ENCODE peak calls at places on chromosomes 13 and 19, in six cellular contexts. X is AG04449; S is cardiac fibroblast; F is CD4-positive, CD25-positive, alpha-beta regulatory T cell; E is Panc1; C is A549. Z is an unnamed sample.

GRCh38 chr13:44622701-44623100 is 46.6 kb upstream of the TSC22D1 start:
- DNase-seq in S (no peak), C (no peak), X (no peak), F (no peak), E (no peak), Z (no peak)

GRCh38 chr13:101416181-101417042 is at the start of gene NALCN:
- DNase-seq in S (peak; percentile 36), C (peak; percentile 6), E (no peak), F (no peak), X (no peak), Z (no peak)

GRCh38 chr19:34662919-34663318 is 14.0 kb downstream of the SCGB2B2 start:
- DNase-seq in C (no peak), S (peak; percentile 22), E (no peak), X (no peak), F (peak; percentile 57), Z (no peak)

GRCh38 chr13:79448413-79448812 is 32.5 kb upstream of the NDFIP2 start:
- DNase-seq in F (no peak), S (peak; percentile 29), X (no peak), E (no peak), C (no peak), Z (no peak)

GRCh38 chr19:54952591-54953344 is 5.4 kb upstream of the NLRP7 start:
- DNase-seq in X (no peak), C (no peak), F (no peak), E (no peak), S (peak; percentile 37), Z (no peak)

GRCh38 chr13:98972627-98973026 is 5.2 kb downstream of the DOCK9 start:
- DNase-seq in F (no peak), E (no peak), C (no peak), S (peak; percentile 64), X (peak; percentile 72), Z (no peak)

GRCh38 chr13:87810920-87811344 is 139.8 kb downstream of the SLITRK5 start:
- DNase-seq in X (no peak), E (no peak), S (no peak), F (no peak), C (peak; percentile 21), Z (no peak)

GRCh38 chr19:33055718-33056117 is 9.0 kb downstream of the RHPN2 start:
- DNase-seq in F (no peak), S (peak; percentile 66), E (no peak), X (no peak), C (no peak), Z (no peak)

GRCh38 chr19:18020212-18021067 is 12.5 kb downstream of the ARRDC2 start:
- DNase-seq in F (no peak), S (peak; percentile 69), X (no peak), C (no peak), E (no peak), Z (peak; percentile 59)

GRCh38 chr13:44451109-44451508 is 77.5 kb downstream of the SERP2 start:
- DNase-seq in C (no peak), S (no peak), E (no peak), F (no peak), X (no peak), Z (no peak)

GRCh38 chr13:33112745-33113144 is 96.5 kb downstream of the KL start:
- DNase-seq in S (no peak), E (no peak), C (no peak), F (no peak), X (no peak), Z (no peak)

GRCh38 chr13:110134801-110135200 is 172.2 kb downstream of the COL4A1 start:
- DNase-seq in X (no peak), E (no peak), S (peak; percentile 33), F (no peak), C (no peak), Z (no peak)

GRCh38 chr19:11581740-11582139 is 4.3 kb upstream of the ACP5 start:
- DNase-seq in E (no peak), C (no peak), F (peak; percentile 49), X (no peak), S (peak; percentile 28), Z (no peak)

GRCh38 chr19:51784922-51785690 is 9.9 kb upstream of the FPR3 start:
- DNase-seq in F (no peak), X (no peak), E (no peak), S (peak; percentile 94), C (no peak), Z (no peak)

GRCh38 chr13:52085416-52085815 is 43.5 kb downstream of the NEK5 start:
- DNase-seq in C (no peak), E (no peak), S (peak; percentile 78), F (no peak), X (peak; percentile 61), Z (peak; percentile 66)

GRCh38 chr13:43085545-43085944 is 62.2 kb downstream of the DNAJC15 start:
- DNase-seq in X (no peak), E (peak; percentile 0), S (peak; percentile 76), F (peak; percentile 16), C (peak; percentile 8), Z (no peak)

GRCh38 chr13:35481777-35482176 is 5.3 kb upstream of the MAB21L1 start:
- DNase-seq in F (no peak), S (no peak), C (no peak), E (no peak), X (no peak), Z (no peak)

DNA sequence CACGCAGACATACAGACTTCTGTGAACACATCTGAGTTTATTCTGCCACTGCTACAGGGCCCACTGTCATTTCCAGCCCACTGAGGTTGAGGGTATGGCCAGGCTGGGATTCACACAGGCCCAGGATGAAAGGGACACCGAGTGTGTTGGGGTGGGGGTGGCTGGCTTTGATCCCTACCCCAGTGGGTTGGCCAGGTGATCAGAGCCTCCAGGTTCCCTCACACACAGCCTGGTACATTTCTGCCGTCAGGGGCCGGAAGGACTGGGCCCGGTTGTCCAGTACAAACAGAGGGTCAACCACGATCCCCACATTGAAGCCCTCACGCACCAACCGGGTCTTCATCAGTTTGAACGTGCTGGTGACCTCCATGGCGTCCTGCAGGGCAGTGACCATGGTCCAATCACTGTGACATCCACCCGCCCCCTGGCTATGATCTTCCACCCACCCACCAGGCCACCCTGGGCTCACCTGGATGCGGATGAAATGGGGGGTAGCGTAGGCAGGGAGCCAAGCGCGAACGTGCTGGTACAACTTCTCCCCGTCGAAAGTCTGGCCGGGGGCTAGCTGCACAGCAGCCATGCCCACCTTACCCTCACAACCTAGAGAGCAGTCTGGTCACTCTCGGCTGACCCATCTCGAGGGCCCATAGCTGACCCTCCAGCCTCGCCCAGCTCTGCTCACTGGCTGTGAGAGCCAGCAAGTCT is 13.3 kb downstream of the SLC27A5 start:
- DNase-seq in C (no peak), X (no peak), E (no peak), F (no peak), S (no peak), Z (no peak)
- H3K4me3 ChIP-seq in C (peak overlapping the region; percentile 61), X (peak overlapping the region; percentile 70), E (peak overlapping the region; percentile 83), F (peak overlapping the region; percentile 70), S (peak overlapping the region; percentile 43), Z (peak overlapping the region; percentile 58)

DNA sequence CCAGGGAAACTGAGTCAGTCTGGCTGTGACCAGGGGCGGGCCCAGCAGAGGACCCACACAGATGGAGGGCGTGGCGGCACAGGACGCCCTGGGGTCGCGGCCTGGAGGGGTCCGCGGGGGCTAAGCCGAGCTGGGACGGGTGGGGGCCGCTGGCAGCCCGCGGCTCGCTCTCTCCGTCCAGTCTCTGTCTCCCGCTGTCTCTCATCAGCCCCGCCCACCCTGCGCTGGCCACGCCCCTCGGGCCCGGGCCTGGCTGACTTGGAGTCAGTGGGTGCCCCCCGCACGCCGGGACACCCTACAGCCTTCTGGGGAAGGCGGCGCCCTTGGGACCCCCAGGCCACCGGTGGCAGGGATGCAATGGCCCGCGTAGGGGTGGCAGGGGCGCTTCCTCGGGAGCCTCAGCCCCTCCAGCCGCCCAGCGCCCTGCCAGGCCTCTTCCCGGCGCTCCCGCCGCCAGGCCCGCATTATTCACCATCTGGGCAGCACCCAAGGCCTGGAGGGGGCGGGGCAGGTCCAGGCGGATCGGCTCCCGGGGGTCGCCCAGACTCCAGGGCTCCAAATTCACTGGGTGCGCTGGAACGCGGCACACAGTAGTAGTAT is at the start of gene TBXA2R:
- DNase-seq in C (peak; percentile 70), S (peak; percentile 64), E (no peak), F (no peak), X (no peak), Z (peak; percentile 13)
- H3K4me3 ChIP-seq in C (peak within 1 kb of the TSS; percentile 40), S (peak within 1 kb of the TSS; percentile 45), E (peak within 1 kb of the TSS; percentile 62), F (no peak within 1 kb of the TSS), X (peak within 1 kb of the TSS; percentile 72), Z (peak within 1 kb of the TSS; percentile 61)

GRCh38 chr19:954272-954671 is 28.4 kb downstream of the ARID3A start:
- DNase-seq in C (no peak), S (no peak), E (no peak), F (no peak), X (no peak), Z (no peak)

GRCh38 chr19:954672-955494 is 29.0 kb downstream of the ARID3A start:
- DNase-seq in E (no peak), C (no peak), X (no peak), F (no peak), S (no peak), Z (no peak)

GRCh38 chr19:953501-954271 is 27.9 kb downstream of the ARID3A start:
- DNase-seq in F (no peak), X (no peak), S (no peak), C (no peak), E (no peak), Z (no peak)

GRCh38 chr19:952049-952679 is 26.3 kb downstream of the ARID3A start:
- DNase-seq in F (no peak), S (no peak), X (no peak), E (no peak), C (no peak), Z (no peak)

DNA sequence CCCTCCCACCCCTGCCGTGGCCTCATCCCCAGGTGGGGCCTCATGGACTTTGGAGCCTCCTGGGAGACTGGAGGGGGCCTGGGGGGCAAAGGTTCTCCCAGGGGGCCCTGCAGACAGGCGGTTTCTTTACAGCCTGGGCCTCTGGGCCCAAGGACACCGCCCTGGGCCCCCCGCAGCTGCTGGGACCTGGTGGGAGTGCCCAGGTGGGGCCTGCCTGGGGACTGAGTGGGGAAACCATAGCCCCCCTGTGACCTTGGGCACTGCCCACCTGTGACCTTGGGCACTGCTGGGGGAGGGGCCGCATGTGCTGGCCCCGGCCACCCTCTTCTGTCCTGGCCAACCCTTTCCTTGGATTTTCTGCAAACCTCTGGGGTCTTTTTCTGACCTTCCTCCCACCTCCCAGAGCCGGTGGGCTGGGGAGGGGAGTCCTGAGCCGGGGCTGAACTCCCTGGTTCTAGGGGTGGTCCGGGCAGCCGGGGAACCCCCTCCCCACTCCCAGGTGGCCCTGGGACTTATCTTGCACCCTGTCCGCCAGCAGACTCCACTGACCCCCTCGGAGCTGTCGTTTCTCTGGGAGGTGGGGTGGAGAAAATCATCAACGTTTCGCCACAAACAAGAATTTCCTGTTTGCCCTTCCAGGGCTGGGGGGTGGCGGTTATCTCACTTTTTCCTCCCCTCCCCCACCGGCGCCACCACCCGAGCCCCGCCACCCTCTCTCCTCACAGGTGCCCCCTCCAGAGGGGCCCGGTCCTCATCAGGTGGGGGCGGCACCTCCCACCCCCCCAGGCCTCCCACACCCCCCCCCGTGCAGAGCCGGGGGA is 27.1 kb downstream of the ARID3A start:
- DNase-seq in S (no peak), X (no peak), C (no peak), F (no peak), E (no peak), Z (no peak)
- H3K4me3 ChIP-seq in S (no peak overlapping the region), X (no peak overlapping the region), C (no peak overlapping the region), F (no peak overlapping the region), E (no peak overlapping the region), Z (no peak overlapping the region)

GRCh38 chr19:10419200-10419645 is 1.1 kb upstream of the PDE4A start:
- DNase-seq in C (no peak), F (no peak), E (no peak), S (no peak), X (no peak), Z (no peak)
- H3K4me3 ChIP-seq in C (peak overlapping the region; percentile 52), F (peak overlapping the region; percentile 52), E (peak overlapping the region; percentile 72), S (peak overlapping the region; percentile 17), X (peak overlapping the region; percentile 52), Z (peak overlapping the region; percentile 54)

Z was measured in skeletal muscle cell.